ENCODE peak calls at places on chromosomes 3 and 15, in four cellular contexts. S is ecto neural progenitor cell, D is RWPE2, A is lower leg skin. P is an unnamed sample.

GRCh38 chr3:124775776-124776336 is 45.6 kb downstream of the UMPS start:
- DNase-seq in S (no peak), D (no peak), A (no peak), P (no peak)

GRCh38 chr3:161150001-161150525 is 44.9 kb upstream of the B3GALNT1 start:
- DNase-seq in D (no peak), S (no peak), A (no peak), P (peak; percentile 15)

GRCh38 chr15:76309561-76310330 is 1.5 kb downstream of the ETFA start:
- DNase-seq in A (no peak), D (no peak), S (no peak), P (no peak)

GRCh38 chr3:73504852-73505251 is 119.9 kb downstream of the PDZRN3 start:
- DNase-seq in D (no peak), S (no peak), A (no peak), P (no peak)

GRCh38 chr15:91049378-91050127 is 27.2 kb upstream of the VPS33B start:
- DNase-seq in S (peak; percentile 61), A (no peak), D (peak; percentile 57), P (peak; percentile 91)

GRCh38 chr3:115470254-115470653 is 153.1 kb upstream of the GAP43 start:
- DNase-seq in D (no peak), A (no peak), S (no peak), P (no peak)

GRCh38 chr3:59364471-59364870 is 314.6 kb upstream of the CFAP20DC start:
- DNase-seq in A (no peak), D (no peak), S (no peak), P (no peak)

GRCh38 chr3:6753536-6753935 is 107.4 kb upstream of the GRM7 start:
- DNase-seq in S (no peak), D (no peak), A (no peak), P (no peak)

GRCh38 chr3:197960694-197961581 is 921 bp downstream of the LMLN start:
- DNase-seq in S (no peak), D (no peak), A (no peak), P (no peak)

GRCh38 chr3:125078961-125079674 is 23.3 kb upstream of the HEG1 start:
- DNase-seq in D (no peak), A (no peak), S (no peak), P (no peak)

GRCh38 chr3:110246796-110247369 is 824.7 kb upstream of the NECTIN3 start:
- DNase-seq in D (no peak), A (no peak), S (no peak), P (no peak)

GRCh38 chr3:50221413-50222168 is 14.4 kb upstream of the GNAI2 start:
- DNase-seq in D (no peak), A (no peak), S (no peak), P (no peak)

GRCh38 chr15:60391722-60392340 is 6.0 kb downstream of the ANXA2 start:
- DNase-seq in S (no peak), D (no peak), A (no peak), P (peak; percentile 70)

GRCh38 chr3:52554026-52554755 is 17.8 kb downstream of the UQCC5 start:
- DNase-seq in D (no peak), S (no peak), A (no peak), P (no peak)

GRCh38 chr3:38731522-38731921 is 82.0 kb upstream of the SCN5A start:
- DNase-seq in A (no peak), S (no peak), D (no peak), P (no peak)

GRCh38 chr15:77723756-77724155 is 91.0 kb upstream of the LINGO1 start:
- DNase-seq in S (no peak), D (no peak), A (no peak), P (no peak)

GRCh38 chr3:127748754-127749327 is 73.5 kb downstream of the MGLL start:
- DNase-seq in D (no peak), A (no peak), S (no peak), P (no peak)

GRCh38 chr15:57540736-57541135 is 51.0 kb upstream of the MYZAP start:
- DNase-seq in D (peak; percentile 33), S (no peak), A (no peak), P (no peak)